ENCODE peak calls at places on chromosomes 1 and 21, in four cellular contexts. X is tibial artery, G is HCT116, Y is ascending aorta. W is an unnamed sample.

GRCh38 chr1:79396901-79397300 is 390.4 kb upstream of the ADGRL4 start:
- DNase-seq in X (no peak), G (no peak), Y (no peak), W (no peak)

GRCh38 chr1:184604152-184604900 is 150.3 kb downstream of the EDEM3 start:
- DNase-seq in X (no peak), G (no peak), Y (no peak), W (no peak)

GRCh38 chr21:8989261-8989882 is 1532.0 kb upstream of the TPTE start:
- DNase-seq in X (no peak), G (no peak), Y (no peak), W (no peak)

GRCh38 chr1:161382214-161383019 is 14.7 kb upstream of the CFAP126 start:
- DNase-seq in X (no peak), G (peak), Y (no peak), W (peak)

GRCh38 chr1:91827094-91828006 is 58.6 kb downstream of the TGFBR3 start:
- DNase-seq in X (no peak), G (no peak), Y (no peak), W (no peak)

GRCh38 chr1:4060850-4061249 is 160.8 kb upstream of the C1orf174 start:
- DNase-seq in X (peak), G (no peak), Y (no peak), W (no peak)

GRCh38 chr1:111290640-111291039 is at the start of gene CHIA:
- DNase-seq in X (no peak), G (no peak), Y (no peak), W (no peak)

GRCh38 chr1:2099871-2100774 is 49.9 kb downstream of the PRKCZ start:
- DNase-seq in X (no peak), G (no peak), Y (no peak), W (peak)

GRCh38 chr1:59511476-59512465 is 214.9 kb downstream of the FGGY start:
- DNase-seq in X (no peak), G (no peak), Y (no peak), W (peak)

GRCh38 chr1:164504699-164505098 is 54.3 kb upstream of the PBX1 start:
- DNase-seq in X (no peak), G (no peak), Y (no peak), W (peak)

GRCh38 chr1:171137580-171137979 is 46.9 kb downstream of the FMO3 start:
- DNase-seq in X (no peak), G (no peak), Y (no peak), W (no peak)

GRCh38 chr1:218250492-218250891 is 34.6 kb upstream of the RRP15 start:
- DNase-seq in X (no peak), G (no peak), Y (no peak), W (no peak)

GRCh38 chr1:9909222-9910046 is 635 bp downstream of the CTNNBIP1 start:
- DNase-seq in X (peak), G (no peak), Y (no peak), W (no peak)

GRCh38 chr1:7853341-7854026 is 619 bp upstream of the UTS2 start:
- DNase-seq in X (no peak), G (no peak), Y (no peak), W (no peak)

GRCh38 chr1:59379028-59379728 is 82.3 kb downstream of the FGGY start:
- DNase-seq in X (no peak), G (no peak), Y (no peak), W (peak)

GRCh38 chr1:199669916-199670315 is 357.6 kb upstream of the NR5A2 start:
- DNase-seq in X (no peak), G (no peak), Y (no peak), W (no peak)

GRCh38 chr1:32239790-32240139 is 7.3 kb upstream of the FAM167B start:
- DNase-seq in X (peak), G (no peak), Y (no peak), W (no peak)

GRCh38 chr1:14500041-14500440 is 98.4 kb upstream of the KAZN start:
- DNase-seq in X (no peak), G (no peak), Y (no peak), W (no peak)

GRCh38 chr1:1308756-1309524 is 543 bp downstream of the PUSL1 start:
- DNase-seq in X (peak), G (no peak), Y (no peak), W (no peak)

GRCh38 chr1:147631839-147632238 is 38.5 kb downstream of the ACP6 start:
- DNase-seq in X (no peak), G (no peak), Y (no peak), W (no peak)

GRCh38 chr1:154329551-154330131 is 4.3 kb downstream of the ATP8B2 start:
- DNase-seq in X (no peak), G (no peak), Y (no peak), W (no peak)

GRCh38 chr1:12028957-12029511 is 9.7 kb downstream of the MIIP start:
- DNase-seq in X (no peak), G (no peak), Y (no peak), W (no peak)

GRCh38 chr1:25572708-25573590 is 29.5 kb downstream of the LDLRAP1 start:
- DNase-seq in X (no peak), G (no peak), Y (no peak), W (peak)

GRCh38 chr1:234529661-234530237 is 50.8 kb upstream of the TARBP1 start:
- DNase-seq in X (no peak), G (no peak), Y (no peak), W (peak)

GRCh38 chr1:224852901-224853568 is 76.4 kb upstream of the DNAH14 start:
- DNase-seq in X (no peak), G (peak), Y (no peak), W (peak)

GRCh38 chr1:224183591-224184312 is 712 bp downstream of the DEGS1 start:
- DNase-seq in X (peak), G (no peak), Y (no peak), W (peak)

GRCh38 chr1:53837924-53838653 is at the start of gene NDC1:
- DNase-seq in X (peak), G (peak), Y (peak), W (peak)

DNA sequence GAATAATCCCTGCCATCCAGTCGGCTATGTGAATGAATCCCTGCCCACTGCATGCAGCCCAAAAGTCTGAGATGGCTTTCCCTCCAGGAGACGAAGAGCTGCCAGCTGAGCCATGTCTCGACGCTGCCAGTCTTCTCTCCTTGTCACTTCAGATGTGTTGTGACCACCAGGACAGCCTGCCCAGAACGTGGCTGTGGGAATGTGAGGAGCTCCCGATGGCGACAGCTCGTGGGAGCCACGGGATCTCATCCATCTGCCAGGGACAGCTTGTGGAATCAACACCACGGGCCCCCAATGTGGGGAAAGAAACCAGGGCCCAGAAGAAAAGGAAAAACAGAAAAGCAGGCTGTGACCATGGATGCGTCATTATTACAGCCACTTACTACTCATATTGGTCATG is 67.2 kb downstream of the NFASC start:
- DNase-seq in X (no peak), G (no peak), Y (no peak), W (no peak)
- H3K4me3 ChIP-seq in X (no peak), G (no peak), Y (no peak), W (no peak)

GRCh38 chr1:158002022-158002629 is 8.7 kb downstream of the KIRREL1 start:
- DNase-seq in X (peak), G (no peak), Y (no peak), W (peak)
- TF ChIP-seq CTCF in X (no peak), G (no peak), Y (peak), W (no peak)

DNA sequence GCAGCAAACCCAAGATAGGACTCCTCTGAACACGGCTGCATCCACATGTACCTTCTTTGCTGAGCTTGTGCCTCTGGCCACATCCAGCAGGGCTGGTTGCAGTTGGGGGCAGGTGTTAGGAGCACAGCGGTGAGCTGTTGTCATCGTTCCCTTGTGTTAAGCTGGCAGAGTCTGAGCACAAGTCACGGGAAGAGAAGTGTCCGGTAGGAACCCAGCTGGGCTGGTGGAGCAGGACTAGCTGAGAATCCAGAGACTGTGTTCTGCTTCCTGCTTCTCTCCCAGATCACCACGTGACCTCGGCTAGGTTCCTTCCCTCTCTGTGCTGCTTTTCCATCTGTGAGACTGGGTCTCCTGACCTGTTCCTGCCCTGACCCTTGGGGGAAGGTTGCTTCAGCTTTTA is 105.1 kb downstream of the PCBP3 start:
- DNase-seq in X (peak), G (no peak), Y (no peak), W (no peak)
- H3K4me3 ChIP-seq in X (no peak), G (no peak), Y (no peak), W (no peak)

DNA sequence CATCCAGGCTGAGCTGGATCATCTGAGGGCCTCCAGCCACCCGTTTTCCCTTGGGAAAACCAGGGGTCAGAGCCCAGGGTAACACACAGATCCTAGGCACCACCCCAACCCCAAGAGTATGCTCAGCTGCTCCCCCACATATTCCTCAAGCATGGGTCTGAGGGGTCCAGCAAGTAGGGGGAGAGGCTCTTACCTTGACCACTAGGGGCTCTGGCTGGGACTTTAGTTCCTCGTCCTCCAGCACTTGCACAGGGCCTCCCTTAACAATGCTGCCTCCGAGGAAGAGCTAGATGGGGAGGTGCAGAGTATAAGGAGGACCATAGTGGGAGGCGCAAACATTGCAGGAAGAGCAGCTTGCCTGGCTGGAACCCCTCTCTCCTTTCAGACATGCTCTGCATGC is 7.5 kb downstream of the SELENBP1 start:
- DNase-seq in X (no peak), G (no peak), Y (no peak), W (no peak)
- TF ChIP-seq CTCF in X (no peak), G (peak), Y (no peak), W (no peak)

GRCh38 chr1:50978144-50978851 is 8.3 kb downstream of the CDKN2C start:
- DNase-seq in X (peak), G (no peak), Y (no peak), W (peak)

GRCh38 chr1:50978852-50979781 is 9.1 kb downstream of the CDKN2C start:
- DNase-seq in X (no peak), G (no peak), Y (no peak), W (peak)

GRCh38 chr1:50981741-50982140 is 11.7 kb downstream of the CDKN2C start:
- DNase-seq in X (no peak), G (no peak), Y (no peak), W (peak)

GRCh38 chr1:50979964-50980363 is 9.9 kb downstream of the CDKN2C start:
- DNase-seq in X (no peak), G (no peak), Y (no peak), W (no peak)

DNA sequence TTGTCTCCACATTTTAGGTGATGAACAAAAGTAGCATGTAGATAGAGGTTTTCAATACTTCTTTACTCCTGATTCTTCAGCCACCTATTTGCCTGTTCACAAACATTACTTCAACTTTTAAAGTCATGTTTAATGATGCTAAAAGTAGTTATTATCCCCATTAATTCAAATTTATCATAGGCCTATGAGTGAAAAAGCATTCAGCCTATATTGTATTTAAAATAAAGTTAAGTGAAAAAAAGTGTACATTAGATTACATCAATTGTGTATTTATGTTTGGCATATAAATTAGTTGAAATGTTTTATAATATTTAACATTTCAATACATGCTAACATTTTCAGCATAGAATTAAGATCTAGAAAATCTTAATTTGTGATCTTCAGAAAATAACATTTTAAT is 10.5 kb downstream of the CDKN2C start:
- DNase-seq in X (no peak), G (no peak), Y (no peak), W (no peak)
- H3K4me3 ChIP-seq in X (peak), G (no peak), Y (peak), W (no peak)

GRCh38 chr1:182196897-182197546 is 135.5 kb upstream of the ZNF648 start:
- DNase-seq in X (peak), G (no peak), Y (no peak), W (no peak)

GRCh38 chr1:182197555-182197954 is 136.0 kb upstream of the ZNF648 start:
- DNase-seq in X (peak), G (no peak), Y (no peak), W (peak)

GRCh38 chr1:182193908-182194550 is 132.5 kb upstream of the ZNF648 start:
- DNase-seq in X (peak), G (no peak), Y (peak), W (peak)

GRCh38 chr1:182198006-182198605 is 136.6 kb upstream of the ZNF648 start:
- DNase-seq in X (peak), G (no peak), Y (no peak), W (no peak)

GRCh38 chr1:182195733-182196132 is 134.2 kb upstream of the ZNF648 start:
- DNase-seq in X (no peak), G (no peak), Y (no peak), W (no peak)
- TF ChIP-seq CTCF in X (no peak), G (no peak), Y (no peak), W (no peak)

GRCh38 chr1:236058141-236058626 is 6.7 kb downstream of the NID1 start:
- DNase-seq in X (no peak), G (no peak), Y (no peak), W (peak)
- H3K4me3 ChIP-seq in X (no peak), G (no peak), Y (no peak), W (peak)

GRCh38 chr1:236526079-236526478 is 2.3 kb downstream of the LGALS8 start:
- DNase-seq in X (no peak), G (no peak), Y (no peak), W (no peak)
- TF ChIP-seq CTCF in X (no peak), G (no peak), Y (no peak), W (no peak)

W was measured in AG10803.